ENCODE peak calls at places on chromosome 7, in four cellular contexts. H, X, P and F are unnamed samples.

GRCh38 chr7:7922684-7923385 is 45.8 kb upstream of the GLCCI1 start:
- DNase-seq in H (no peak), X (no peak), P (no peak), F (peak; percentile 41)

GRCh38 chr7:129615018-129615417 is 3.5 kb downstream of the NRF1 start:
- DNase-seq in H (no peak), X (no peak), P (no peak), F (peak; percentile 68)

GRCh38 chr7:25726682-25727357 is 425.2 kb upstream of the NFE2L3 start:
- DNase-seq in H (no peak), X (no peak), P (peak; percentile 70), F (no peak)

GRCh38 chr7:76303057-76303828 is 770 bp downstream of the HSPB1 start:
- DNase-seq in H (peak; percentile 77), X (peak; percentile 94), P (peak; percentile 53), F (peak; percentile 86)

GRCh38 chr7:116348356-116348755 is 138.0 kb downstream of the TES start:
- DNase-seq in H (no peak), X (no peak), P (no peak), F (no peak)

GRCh38 chr7:77687100-77687746 is 9.0 kb upstream of the RSBN1L start:
- DNase-seq in H (no peak), X (peak; percentile 54), P (no peak), F (no peak)

GRCh38 chr7:66265566-66265965 is 60.4 kb downstream of the TPST1 start:
- DNase-seq in H (no peak), X (no peak), P (no peak), F (no peak)

GRCh38 chr7:41520445-41520844 is 182.4 kb downstream of the INHBA start:
- DNase-seq in H (no peak), X (no peak), P (no peak), F (no peak)

GRCh38 chr7:117544061-117544460 is 64.2 kb downstream of the CFTR start:
- DNase-seq in H (no peak), X (no peak), P (no peak), F (no peak)

GRCh38 chr7:47611045-47611511 is 29.2 kb upstream of the TNS3 start:
- DNase-seq in H (no peak), X (no peak), P (no peak), F (peak; percentile 68)

GRCh38 chr7:8035647-8036518 is 67.3 kb downstream of the GLCCI1 start:
- DNase-seq in H (no peak), X (peak; percentile 25), P (peak; percentile 14), F (peak; percentile 44)

GRCh38 chr7:131010714-131011436 is 276.9 kb upstream of the KLF14 start:
- DNase-seq in H (no peak), X (peak; percentile 51), P (no peak), F (no peak)

GRCh38 chr7:80596933-80597517 is 41.4 kb upstream of the CD36 start:
- DNase-seq in H (no peak), X (no peak), P (no peak), F (no peak)

GRCh38 chr7:14425559-14425958 is 436.1 kb upstream of the ETV1 start:
- DNase-seq in H (no peak), X (no peak), P (no peak), F (no peak)

GRCh38 chr7:123499211-123499968 is 35.0 kb downstream of the IQUB start:
- DNase-seq in H (no peak), X (no peak), P (no peak), F (no peak)

GRCh38 chr7:151311294-151311864 is 30.2 kb upstream of the NUB1 start:
- DNase-seq in H (peak; percentile 45), X (no peak), P (peak; percentile 19), F (peak; percentile 45)

GRCh38 chr7:35648367-35648766 is 46.6 kb downstream of the HERPUD2 start:
- DNase-seq in H (no peak), X (no peak), P (no peak), F (peak; percentile 41)